ENCODE peak calls at places on chromosomes 12 and 14, in four cellular contexts. One of them, this sample, is unnamed.

GRCh38 chr12:51533799-51534198 is 57.2 kb upstream of the SCN8A start:
- DNase-seq in PC-3: peak; percentile 29
- DNase-seq in GM12878: no peak
- DNase-seq in left ventricle myocardium inferior: no peak
- DNase-seq in this sample: no peak

GRCh38 chr12:106066726-106067325 is 71.9 kb downstream of the NUAK1 start:
- DNase-seq in PC-3: no peak
- DNase-seq in GM12878: no peak
- DNase-seq in left ventricle myocardium inferior: no peak
- DNase-seq in this sample: no peak

GRCh38 chr12:108260969-108261368 is 78.1 kb downstream of the CMKLR1 start:
- DNase-seq in PC-3: no peak
- DNase-seq in GM12878: no peak
- DNase-seq in left ventricle myocardium inferior: no peak
- DNase-seq in this sample: no peak

GRCh38 chr12:19474147-19474546 is 34.9 kb downstream of the AEBP2 start:
- DNase-seq in PC-3: no peak
- DNase-seq in GM12878: no peak
- DNase-seq in left ventricle myocardium inferior: no peak
- DNase-seq in this sample: no peak

GRCh38 chr12:68609955-68610434 is 704 bp upstream of the RAP1B start:
- DNase-seq in PC-3: peak; percentile 53
- DNase-seq in GM12878: no peak
- DNase-seq in left ventricle myocardium inferior: no peak
- DNase-seq in this sample: no peak

GRCh38 chr12:19507823-19508222 is 68.5 kb downstream of the AEBP2 start:
- DNase-seq in PC-3: no peak
- DNase-seq in GM12878: no peak
- DNase-seq in left ventricle myocardium inferior: no peak
- DNase-seq in this sample: no peak

GRCh38 chr14:32608880-32609279 is 279.8 kb downstream of the AKAP6 start:
- DNase-seq in PC-3: peak; percentile 29
- DNase-seq in GM12878: no peak
- DNase-seq in left ventricle myocardium inferior: no peak
- DNase-seq in this sample: no peak

GRCh38 chr14:26204954-26205479 is 392.8 kb downstream of the NOVA1 start:
- DNase-seq in PC-3: no peak
- DNase-seq in GM12878: no peak
- DNase-seq in left ventricle myocardium inferior: peak; percentile 39
- DNase-seq in this sample: no peak

GRCh38 chr14:73457050-73457934 is 1.1 kb downstream of the NUMB start:
- DNase-seq in PC-3: peak; percentile 63
- DNase-seq in GM12878: no peak
- DNase-seq in left ventricle myocardium inferior: peak; percentile 27
- DNase-seq in this sample: peak; percentile 42

GRCh38 chr12:93419388-93420034 is 22.2 kb downstream of the UBE2N start:
- DNase-seq in PC-3: peak; percentile 68
- DNase-seq in GM12878: no peak
- DNase-seq in left ventricle myocardium inferior: no peak
- DNase-seq in this sample: peak; percentile 33

GRCh38 chr12:83046019-83046418 is 359.3 kb downstream of the TMTC2 start:
- DNase-seq in PC-3: no peak
- DNase-seq in GM12878: no peak
- DNase-seq in left ventricle myocardium inferior: no peak
- DNase-seq in this sample: no peak

GRCh38 chr14:22319526-22320352 is 269.3 kb downstream of the DAD1 start:
- DNase-seq in PC-3: peak; percentile 89
- DNase-seq in GM12878: peak; percentile 42
- DNase-seq in left ventricle myocardium inferior: no peak
- DNase-seq in this sample: no peak

GRCh38 chr12:51915951-51916350 is 8.6 kb downstream of the ACVRL1 start:
- DNase-seq in PC-3: no peak
- DNase-seq in GM12878: no peak
- DNase-seq in left ventricle myocardium inferior: no peak
- DNase-seq in this sample: no peak

GRCh38 chr14:91249841-91250616 is 5.5 kb upstream of the GPR68 start:
- DNase-seq in PC-3: peak; percentile 75
- DNase-seq in GM12878: peak; percentile 90
- DNase-seq in left ventricle myocardium inferior: no peak
- DNase-seq in this sample: peak; percentile 86

GRCh38 chr14:23160924-23161522 is 22.4 kb downstream of the SLC7A8 start:
- DNase-seq in PC-3: peak; percentile 62
- DNase-seq in GM12878: no peak
- DNase-seq in left ventricle myocardium inferior: no peak
- DNase-seq in this sample: no peak

GRCh38 chr12:6951551-6952120 is 480 bp downstream of the PTPN6 start:
- DNase-seq in PC-3: no peak
- DNase-seq in GM12878: no peak
- DNase-seq in left ventricle myocardium inferior: no peak
- DNase-seq in this sample: no peak

GRCh38 chr14:33556382-33557121 is 394.3 kb downstream of the EGLN3 start:
- DNase-seq in PC-3: peak; percentile 66
- DNase-seq in GM12878: no peak
- DNase-seq in left ventricle myocardium inferior: no peak
- DNase-seq in this sample: no peak

GRCh38 chr12:41992692-41993215 is 151.9 kb downstream of the GXYLT1 start:
- DNase-seq in PC-3: no peak
- DNase-seq in GM12878: no peak
- DNase-seq in left ventricle myocardium inferior: no peak
- DNase-seq in this sample: no peak

GRCh38 chr12:848519-849191 is 96.3 kb downstream of the WNK1 start:
- DNase-seq in PC-3: no peak
- DNase-seq in GM12878: no peak
- DNase-seq in left ventricle myocardium inferior: no peak
- DNase-seq in this sample: no peak

GRCh38 chr12:42490261-42490842 is 99.2 kb downstream of the PRICKLE1 start:
- DNase-seq in PC-3: no peak
- DNase-seq in GM12878: no peak
- DNase-seq in left ventricle myocardium inferior: no peak
- DNase-seq in this sample: no peak

GRCh38 chr12:50597200-50598195 is 92.7 kb downstream of the DIP2B start:
- DNase-seq in PC-3: peak; percentile 83
- DNase-seq in GM12878: peak; percentile 55
- DNase-seq in left ventricle myocardium inferior: no peak
- DNase-seq in this sample: peak; percentile 51

GRCh38 chr14:51481643-51482042 is 170.1 kb upstream of the FRMD6 start:
- DNase-seq in PC-3: no peak
- DNase-seq in GM12878: no peak
- DNase-seq in left ventricle myocardium inferior: no peak
- DNase-seq in this sample: no peak

DNA sequence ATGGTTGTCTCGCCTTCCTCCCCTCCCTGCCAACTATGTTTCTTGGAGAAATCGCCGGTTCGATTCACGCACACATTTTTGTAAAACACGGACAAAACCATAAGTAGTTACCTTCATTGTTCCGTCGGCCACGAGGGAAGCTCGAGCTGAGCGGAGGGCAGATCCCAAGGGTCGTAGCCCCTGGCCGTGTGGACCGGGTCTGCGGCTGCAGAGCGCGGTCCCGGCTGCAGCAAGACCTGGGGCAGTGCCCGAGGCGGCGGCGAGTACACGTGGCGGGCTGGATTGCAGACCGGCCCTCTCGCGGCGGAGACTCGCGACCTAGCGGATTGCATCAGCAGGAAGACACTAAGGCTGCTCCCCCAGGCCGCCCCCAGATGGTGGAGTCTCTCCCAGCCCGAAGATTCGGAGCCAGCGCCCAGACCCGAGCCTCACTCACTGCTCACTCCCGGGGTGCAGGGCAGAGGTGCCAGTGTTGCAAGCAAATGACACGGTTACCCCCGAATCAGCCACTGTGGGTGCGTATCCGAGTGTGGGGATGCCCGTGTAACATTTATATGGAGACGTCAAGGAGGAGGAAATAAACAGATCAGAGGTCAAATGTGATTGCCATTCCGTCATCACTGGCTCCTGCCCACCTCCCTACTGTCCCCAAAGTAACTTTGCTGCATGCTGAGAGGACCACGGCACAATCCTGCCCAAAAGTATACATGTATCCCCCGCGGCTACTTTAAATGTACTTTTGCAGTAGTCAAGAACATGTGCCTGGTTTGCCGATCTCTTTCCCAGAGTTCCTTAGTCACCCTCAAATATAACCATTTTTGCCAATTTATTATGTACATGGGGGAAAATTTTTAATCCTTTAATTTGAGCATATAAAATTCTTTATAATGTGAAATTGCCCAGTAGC is at the start of gene BCAT1:
- DNase-seq in PC-3: no peak
- DNase-seq in GM12878: no peak
- DNase-seq in left ventricle myocardium inferior: peak; percentile 73
- DNase-seq in this sample: peak; percentile 84
- TF ChIP-seq CTCF in PC-3: no peak
- TF ChIP-seq CTCF in GM12878: peak; percentile 7
- TF ChIP-seq CTCF in left ventricle myocardium inferior: peak; percentile 16
- TF ChIP-seq CTCF in this sample: peak; percentile 37

GRCh38 chr14:28767851-28768548 is 1.4 kb downstream of the FOXG1 start:
- DNase-seq in PC-3: no peak
- DNase-seq in GM12878: no peak
- DNase-seq in left ventricle myocardium inferior: no peak
- DNase-seq in this sample: peak; percentile 66
- H3K27me3 ChIP-seq in PC-3: peaks cover 74% of the 10 kb centered on the region
- H3K27me3 ChIP-seq in GM12878: peaks cover 3% of the 10 kb centered on the region
- H3K27me3 ChIP-seq in left ventricle myocardium inferior: peaks cover 96% of the 10 kb centered on the region
- H3K27me3 ChIP-seq in this sample: no peaks in the 10 kb centered on the region

GRCh38 chr12:129687731-129688130 is 216.1 kb downstream of the TMEM132D start:
- DNase-seq in PC-3: no peak
- DNase-seq in GM12878: no peak
- DNase-seq in left ventricle myocardium inferior: no peak
- DNase-seq in this sample: no peak
- TF ChIP-seq CTCF in PC-3: no peak
- TF ChIP-seq CTCF in GM12878: no peak
- TF ChIP-seq CTCF in left ventricle myocardium inferior: no peak
- TF ChIP-seq CTCF in this sample: no peak

GRCh38 chr12:53955776-53956250 is 1.1 kb downstream of the HOXC12 start:
- DNase-seq in PC-3: no peak
- DNase-seq in GM12878: no peak
- DNase-seq in left ventricle myocardium inferior: no peak
- DNase-seq in this sample: no peak
- H3K27me3 ChIP-seq in PC-3: no peaks in the 10 kb centered on the region
- H3K27me3 ChIP-seq in GM12878: peaks cover 63% of the 10 kb centered on the region
- H3K27me3 ChIP-seq in left ventricle myocardium inferior: peaks cover 100% of the 10 kb centered on the region
- H3K27me3 ChIP-seq in this sample: peaks cover 9% of the 10 kb centered on the region

GRCh38 chr12:21962821-21963220 is 21.6 kb upstream of the ABCC9 start:
- DNase-seq in PC-3: no peak
- DNase-seq in GM12878: no peak
- DNase-seq in left ventricle myocardium inferior: no peak
- DNase-seq in this sample: no peak
- TF ChIP-seq CTCF in PC-3: no peak
- TF ChIP-seq CTCF in GM12878: no peak
- TF ChIP-seq CTCF in left ventricle myocardium inferior: peak; percentile 48
- TF ChIP-seq CTCF in this sample: no peak

GRCh38 chr12:132456944-132457495 is 32.9 kb upstream of the FBRSL1 start:
- DNase-seq in PC-3: no peak
- DNase-seq in GM12878: no peak
- DNase-seq in left ventricle myocardium inferior: no peak
- DNase-seq in this sample: no peak
- H3K27me3 ChIP-seq in PC-3: no peaks in the 10 kb centered on the region
- H3K27me3 ChIP-seq in GM12878: no peaks in the 10 kb centered on the region
- H3K27me3 ChIP-seq in left ventricle myocardium inferior: peaks cover 76% of the 10 kb centered on the region
- H3K27me3 ChIP-seq in this sample: no peaks in the 10 kb centered on the region

GRCh38 chr12:120649442-120650248 is 9.2 kb downstream of the CABP1 start:
- DNase-seq in PC-3: no peak
- DNase-seq in GM12878: no peak
- DNase-seq in left ventricle myocardium inferior: peak; percentile 36
- DNase-seq in this sample: no peak
- TF ChIP-seq CTCF in PC-3: peak; percentile 38
- TF ChIP-seq CTCF in GM12878: no peak
- TF ChIP-seq CTCF in left ventricle myocardium inferior: peak; percentile 10
- TF ChIP-seq CTCF in this sample: no peak

DNA sequence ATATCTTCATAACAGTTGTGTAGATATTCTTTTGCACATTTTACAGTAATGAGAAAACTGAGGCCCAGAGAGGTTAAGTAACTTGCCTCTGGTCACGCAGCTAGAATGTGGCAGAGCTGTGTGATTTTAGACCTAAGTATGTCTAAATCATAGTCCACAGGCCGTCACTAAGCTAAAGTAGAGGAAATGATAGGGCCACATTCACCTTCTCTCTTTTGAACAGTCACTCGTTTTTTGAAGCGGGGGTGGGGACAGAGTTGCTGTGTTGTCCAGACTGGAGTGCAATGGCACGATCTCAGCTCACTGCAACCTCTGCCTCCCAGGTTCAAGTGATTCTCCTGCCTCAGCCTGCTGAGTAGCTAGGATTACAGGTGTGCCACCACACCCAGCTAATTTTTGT is 68.5 kb downstream of the RASSF3 start:
- DNase-seq in PC-3: no peak
- DNase-seq in GM12878: no peak
- DNase-seq in left ventricle myocardium inferior: no peak
- DNase-seq in this sample: no peak
- H3K27me3 ChIP-seq in PC-3: no peaks in the 10 kb centered on the region
- H3K27me3 ChIP-seq in GM12878: no peaks in the 10 kb centered on the region
- H3K27me3 ChIP-seq in left ventricle myocardium inferior: no peaks in the 10 kb centered on the region
- H3K27me3 ChIP-seq in this sample: no peaks in the 10 kb centered on the region

GRCh38 chr12:110451263-110451662 is 1.1 kb upstream of the ARPC3 start:
- DNase-seq in PC-3: no peak
- DNase-seq in GM12878: no peak
- DNase-seq in left ventricle myocardium inferior: no peak
- DNase-seq in this sample: no peak
- TF ChIP-seq CTCF in PC-3: no peak
- TF ChIP-seq CTCF in GM12878: no peak
- TF ChIP-seq CTCF in left ventricle myocardium inferior: no peak
- TF ChIP-seq CTCF in this sample: no peak

GRCh38 chr14:49280566-49280965 is 305.6 kb downstream of the RPS29 start:
- DNase-seq in PC-3: no peak
- DNase-seq in GM12878: no peak
- DNase-seq in left ventricle myocardium inferior: no peak
- DNase-seq in this sample: no peak

GRCh38 chr14:49287004-49287403 is 299.2 kb downstream of the RPS29 start:
- DNase-seq in PC-3: no peak
- DNase-seq in GM12878: no peak
- DNase-seq in left ventricle myocardium inferior: no peak
- DNase-seq in this sample: no peak

DNA sequence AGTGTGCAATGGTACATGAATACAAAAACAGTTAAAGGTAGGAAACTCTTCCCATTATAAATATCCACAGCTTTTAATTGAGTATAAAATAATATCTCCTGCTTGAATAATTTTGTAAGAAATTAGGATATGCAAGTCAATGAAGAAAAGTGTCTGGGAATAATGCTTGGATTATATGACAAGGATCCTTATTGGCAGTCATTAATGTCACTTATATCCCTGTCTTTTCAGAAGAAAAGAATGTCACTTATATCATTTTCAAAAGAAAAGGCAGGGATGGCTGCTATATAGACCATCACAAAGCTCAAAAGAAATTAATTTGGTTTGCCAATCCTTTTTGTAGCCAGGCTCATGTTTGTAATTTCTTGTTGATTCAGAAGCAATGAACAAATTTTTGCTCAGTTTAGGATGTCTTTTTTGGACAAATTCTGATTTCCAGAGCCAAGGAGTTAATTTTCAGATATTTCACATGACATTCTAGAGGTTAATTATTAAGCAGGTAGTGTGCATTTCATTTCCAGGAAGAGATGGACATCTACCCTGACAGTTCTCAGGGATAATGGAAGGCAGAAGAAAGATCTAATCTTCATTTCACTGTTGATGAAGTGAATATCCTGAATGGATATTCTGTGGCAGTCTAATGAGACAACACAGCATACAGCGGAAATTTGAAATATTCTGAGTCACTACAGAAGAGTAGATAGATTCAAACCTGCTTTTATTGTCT is 299.8 kb downstream of the RPS29 start:
- DNase-seq in PC-3: no peak
- DNase-seq in GM12878: no peak
- DNase-seq in left ventricle myocardium inferior: no peak
- DNase-seq in this sample: no peak
- H3K27me3 ChIP-seq in PC-3: peaks cover 23% of the 10 kb centered on the region
- H3K27me3 ChIP-seq in GM12878: no peaks in the 10 kb centered on the region
- H3K27me3 ChIP-seq in left ventricle myocardium inferior: no peaks in the 10 kb centered on the region
- H3K27me3 ChIP-seq in this sample: no peaks in the 10 kb centered on the region